ENCODE peak calls at places on chromosomes 5 and 9, in seven cellular contexts. U, O, A, J, S, R and Y are unnamed samples.
A peak's percentile ranks its signal among the peaks of the same experiment; 100 is the strongest.

GRCh38 chr9:127742435-127743088 is 7.5 kb upstream of the TOR2A start:
- DNase-seq in O (peak; percentile 44), R (no peak), J (peak; percentile 72), U (no peak), A (no peak), S (peak; percentile 93), Y (no peak)

GRCh38 chr5:102975457-102976182 is 144.3 kb downstream of the GIN1 start:
- DNase-seq in J (peak; percentile 6), S (peak; percentile 87), O (peak; percentile 90), A (no peak), U (no peak), R (no peak), Y (peak; percentile 37)

GRCh38 chr9:37914701-37915358 is 10.9 kb upstream of the SLC25A51 start:
- DNase-seq in J (no peak), R (no peak), A (no peak), U (no peak), O (no peak), S (peak; percentile 57), Y (no peak)

GRCh38 chr5:6704361-6704851 is 8.8 kb upstream of the TENT4A start:
- DNase-seq in J (peak; percentile 91), R (no peak), O (peak; percentile 88), A (peak; percentile 89), S (peak; percentile 92), U (no peak), Y (peak; percentile 69)

GRCh38 chr9:96480736-96481135 is 30.8 kb downstream of the HABP4 start:
- DNase-seq in U (no peak), R (no peak), J (no peak), A (no peak), O (no peak), S (no peak), Y (no peak)

GRCh38 chr5:169577966-169578365 is 5.6 kb upstream of the SPDL1 start:
- DNase-seq in J (peak; percentile 34), R (no peak), S (no peak), U (no peak), O (peak; percentile 66), A (no peak), Y (no peak)

GRCh38 chr9:34589656-34590375 is at the start of gene CNTFR:
- DNase-seq in A (no peak), R (peak; percentile 39), U (no peak), J (peak; percentile 24), O (no peak), S (no peak), Y (no peak)

GRCh38 chr9:92807031-92807756 is 42.6 kb upstream of the BICD2 start:
- DNase-seq in J (no peak), O (no peak), R (no peak), U (no peak), A (no peak), S (no peak), Y (no peak)

GRCh38 chr5:100676807-100677631 is 141.8 kb downstream of the FAM174A start:
- DNase-seq in U (no peak), S (peak; percentile 32), A (no peak), R (no peak), O (peak; percentile 60), J (peak; percentile 2), Y (peak; percentile 31)

GRCh38 chr9:3434594-3434993 is 91.2 kb downstream of the RFX3 start:
- DNase-seq in A (no peak), R (no peak), O (peak; percentile 92), S (no peak), U (peak; percentile 84), J (peak; percentile 90), Y (no peak)

GRCh38 chr9:86285247-86285646 is 2.9 kb upstream of the ISCA1 start:
- DNase-seq in U (no peak), S (no peak), A (no peak), R (no peak), J (no peak), O (no peak), Y (no peak)

GRCh38 chr5:74685979-74686631 is 1.1 kb downstream of the HEXB start:
- DNase-seq in O (peak; percentile 47), U (peak; percentile 59), J (no peak), S (no peak), A (no peak), R (peak; percentile 4), Y (no peak)

GRCh38 chr5:105931782-105932489 is 1738.8 kb downstream of the EFNA5 start:
- DNase-seq in S (peak; percentile 5), O (peak; percentile 60), A (no peak), U (no peak), R (no peak), J (no peak), Y (peak; percentile 43)

GRCh38 chr5:158752656-158752973 is 347.1 kb downstream of the EBF1 start:
- DNase-seq in O (no peak), J (no peak), R (no peak), A (no peak), U (no peak), S (no peak), Y (no peak)

GRCh38 chr5:158755221-158755620 is 344.5 kb downstream of the EBF1 start:
- DNase-seq in S (no peak), U (no peak), J (no peak), O (no peak), A (no peak), R (no peak), Y (no peak)

GRCh38 chr5:158753354-158753753 is 346.4 kb downstream of the EBF1 start:
- DNase-seq in S (no peak), A (no peak), U (no peak), R (no peak), J (no peak), O (no peak), Y (no peak)

GRCh38 chr5:158755971-158756370 is 343.7 kb downstream of the EBF1 start:
- DNase-seq in O (no peak), U (no peak), A (no peak), R (no peak), S (no peak), J (no peak), Y (peak; percentile 42)

DNA sequence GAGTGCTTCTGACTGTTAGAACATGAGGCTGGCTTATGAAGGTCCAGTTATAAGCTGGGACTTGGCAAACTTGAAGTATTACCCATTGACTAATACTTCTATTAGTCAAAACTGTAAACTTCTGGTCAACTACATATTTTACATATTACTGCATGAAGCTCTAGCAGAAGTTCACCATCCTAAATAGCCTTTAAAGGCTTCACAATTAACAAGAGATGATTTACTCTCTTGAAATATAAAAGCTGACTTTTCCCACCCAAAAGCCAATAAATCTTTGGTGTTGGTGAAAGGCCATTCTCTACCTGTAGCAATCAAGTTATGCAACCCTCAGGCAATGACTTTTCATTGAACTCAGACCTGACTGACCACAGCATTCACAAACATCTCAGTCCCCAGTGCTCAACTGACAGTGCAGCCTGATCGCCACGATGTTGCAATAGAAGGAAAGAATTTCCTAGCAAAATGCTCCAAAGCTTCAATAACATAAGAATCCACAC is 345.6 kb downstream of the EBF1 start:
- DNase-seq in R (no peak), J (no peak), A (no peak), U (no peak), O (peak; percentile 28), S (no peak), Y (peak; percentile 80)
- H3K4me3 ChIP-seq in R (no peak overlapping the region), J (no peak overlapping the region), A (no peak overlapping the region), U (no peak overlapping the region), O (no peak overlapping the region), S (no peak overlapping the region), Y (no peak overlapping the region)

GRCh38 chr5:154164182-154164581 is 26.4 kb upstream of the GALNT10 start:
- DNase-seq in S (no peak), R (no peak), U (no peak), A (no peak), J (no peak), O (no peak), Y (no peak)

GRCh38 chr5:154163327-154163997 is 27.1 kb upstream of the GALNT10 start:
- DNase-seq in O (no peak), U (no peak), A (no peak), S (no peak), J (no peak), R (no peak), Y (no peak)

GRCh38 chr5:154165886-154166285 is 24.6 kb upstream of the GALNT10 start:
- DNase-seq in U (no peak), A (no peak), J (no peak), S (no peak), R (no peak), O (no peak), Y (no peak)

GRCh38 chr5:154168395-154168794 is 22.1 kb upstream of the GALNT10 start:
- DNase-seq in R (no peak), O (no peak), J (no peak), A (no peak), U (no peak), S (no peak), Y (peak; percentile 4)

DNA sequence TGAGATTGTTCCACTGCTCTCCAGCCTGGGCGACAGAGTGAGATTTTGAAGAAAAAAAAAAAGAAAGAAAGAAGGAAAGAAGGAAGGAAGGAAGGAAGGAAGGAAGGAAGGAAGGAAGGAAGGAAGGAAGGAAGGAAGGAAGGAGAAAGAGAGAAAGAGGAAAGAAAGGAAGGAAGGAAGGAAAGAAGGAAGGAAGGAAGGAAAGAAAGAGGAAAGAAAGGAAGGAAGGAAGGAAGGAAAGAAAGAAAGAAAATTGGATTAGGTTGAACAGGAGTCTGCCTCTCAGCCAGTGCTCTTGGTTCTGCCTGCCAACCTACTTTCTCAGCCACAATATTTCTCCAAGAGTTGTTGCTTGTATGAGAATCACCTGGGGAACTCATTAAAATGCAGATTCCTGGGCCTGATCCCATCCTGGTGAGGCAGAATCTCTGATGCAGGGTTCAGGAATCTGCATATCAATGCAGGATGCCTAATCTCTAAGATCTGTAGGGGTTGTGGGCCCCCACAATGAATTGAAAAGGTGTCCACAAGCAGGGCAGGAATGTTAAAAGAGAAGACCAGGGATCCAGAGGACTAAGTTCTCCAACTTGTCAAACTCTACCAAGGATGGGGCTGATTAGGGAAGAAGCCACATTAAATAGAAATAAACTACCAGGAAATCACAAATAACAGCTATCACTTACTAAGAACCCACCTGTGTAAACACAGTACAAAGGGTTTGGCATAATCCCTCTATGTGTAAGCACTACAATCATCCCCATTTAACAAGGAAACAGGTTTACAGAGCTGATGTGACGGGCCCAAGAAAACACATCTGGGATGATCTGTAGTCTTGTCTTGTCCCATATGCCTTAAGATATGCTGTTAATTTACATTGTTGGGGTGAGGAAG is 23.4 kb upstream of the GALNT10 start:
- DNase-seq in R (no peak), U (no peak), J (peak; percentile 14), S (no peak), A (no peak), O (no peak), Y (no peak)
- H3K4me3 ChIP-seq in R (no peak overlapping the region), U (no peak overlapping the region), J (no peak overlapping the region), S (no peak overlapping the region), A (no peak overlapping the region), O (no peak overlapping the region), Y (no peak overlapping the region)

GRCh38 chr5:141523991-141524390 is 35.1 kb downstream of the PCDHGC5 start:
- DNase-seq in A (no peak), U (no peak), R (no peak), O (no peak), J (no peak), S (no peak), Y (no peak)
- H3K4me3 ChIP-seq in A (no peak overlapping the region), U (no peak overlapping the region), R (no peak overlapping the region), O (no peak overlapping the region), J (no peak overlapping the region), S (no peak overlapping the region), Y (no peak overlapping the region)

DNA sequence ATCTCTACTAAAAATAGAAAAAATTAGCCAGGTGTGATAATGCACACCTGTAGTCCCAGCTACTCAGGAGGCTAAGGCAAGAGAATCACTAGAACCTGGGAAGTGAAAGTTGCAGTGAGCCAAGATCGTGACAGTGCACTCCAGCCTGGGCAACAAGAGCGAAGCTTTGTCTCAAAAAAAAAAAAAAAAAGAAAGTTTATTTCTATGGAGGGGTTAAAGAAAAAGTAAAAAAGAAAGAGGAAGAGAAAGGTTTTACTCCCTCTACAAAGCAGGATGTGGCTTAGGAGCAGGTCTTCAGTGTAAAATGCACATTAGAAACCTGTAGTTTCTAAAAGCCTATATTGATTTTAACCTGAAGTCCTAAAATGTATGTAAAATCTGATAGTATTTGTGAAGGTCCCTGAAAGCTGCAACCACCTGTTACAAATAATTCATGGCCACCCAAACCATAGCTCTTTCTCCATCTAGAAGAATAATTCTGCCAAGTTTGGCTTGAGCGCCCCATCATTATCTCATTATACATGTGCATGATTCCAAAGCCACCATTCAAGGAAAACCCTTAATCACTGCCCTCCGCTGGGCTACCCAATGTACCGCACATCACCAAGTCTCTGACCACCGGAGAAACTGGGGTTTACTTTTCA is 3.4 kb downstream of the FNBP1 start:
- DNase-seq in J (no peak), R (no peak), A (no peak), U (no peak), O (no peak), S (peak; percentile 32), Y (no peak)
- H3K4me3 ChIP-seq in J (no peak overlapping the region), R (no peak overlapping the region), A (no peak overlapping the region), U (peak overlapping the region; percentile 20), O (no peak overlapping the region), S (no peak overlapping the region), Y (no peak overlapping the region)